ENCODE peak calls at places on chromosome 6, in ten cellular contexts. One of them, this sample, is unnamed.

GRCh38 chr6:25070547-25071366 is 135.0 kb upstream of the RIPOR2 start:
- DNase-seq in CD8-positive, alpha-beta T cell: peak
- DNase-seq in HFF-Myc: peak
- DNase-seq in brain microvascular endothelial cell: peak
- DNase-seq in Panc1: peak
- DNase-seq in cardiac muscle cell: peak
- DNase-seq in tibial artery: peak
- DNase-seq in HepG2: peak
- DNase-seq in AG10803: peak
- DNase-seq in astrocyte of the spinal cord: peak
- DNase-seq in this sample: no peak

GRCh38 chr6:56713285-56713684 is 70.6 kb upstream of the DST start:
- DNase-seq in brain microvascular endothelial cell: peak
- DNase-seq in tibial artery: peak
- DNase-seq in Panc1: peak
- DNase-seq in CD8-positive, alpha-beta T cell: no peak
- DNase-seq in HepG2: peak
- DNase-seq in astrocyte of the spinal cord: peak
- DNase-seq in HFF-Myc: no peak
- DNase-seq in cardiac muscle cell: peak
- DNase-seq in AG10803: peak
- DNase-seq in this sample: no peak

GRCh38 chr6:123526128-123526527 is 110.6 kb downstream of the TRDN start:
- DNase-seq in AG10803: no peak
- DNase-seq in tibial artery: no peak
- DNase-seq in brain microvascular endothelial cell: no peak
- DNase-seq in HepG2: no peak
- DNase-seq in astrocyte of the spinal cord: no peak
- DNase-seq in CD8-positive, alpha-beta T cell: no peak
- DNase-seq in Panc1: no peak
- DNase-seq in cardiac muscle cell: no peak
- DNase-seq in HFF-Myc: no peak
- DNase-seq in this sample: no peak

GRCh38 chr6:8829296-8829695 is 394.0 kb upstream of the SLC35B3 start:
- DNase-seq in HFF-Myc: no peak
- DNase-seq in cardiac muscle cell: no peak
- DNase-seq in tibial artery: no peak
- DNase-seq in AG10803: no peak
- DNase-seq in HepG2: no peak
- DNase-seq in CD8-positive, alpha-beta T cell: no peak
- DNase-seq in Panc1: no peak
- DNase-seq in astrocyte of the spinal cord: no peak
- DNase-seq in brain microvascular endothelial cell: no peak
- DNase-seq in this sample: no peak

GRCh38 chr6:70706491-70707123 is 38.9 kb downstream of the SMAP1 start:
- DNase-seq in CD8-positive, alpha-beta T cell: no peak
- DNase-seq in Panc1: peak
- DNase-seq in brain microvascular endothelial cell: no peak
- DNase-seq in HFF-Myc: peak
- DNase-seq in tibial artery: no peak
- DNase-seq in HepG2: peak
- DNase-seq in cardiac muscle cell: peak
- DNase-seq in AG10803: peak
- DNase-seq in astrocyte of the spinal cord: peak
- DNase-seq in this sample: no peak

GRCh38 chr6:163814494-163815364 is 400.2 kb downstream of the QKI start:
- DNase-seq in astrocyte of the spinal cord: peak
- DNase-seq in Panc1: no peak
- DNase-seq in brain microvascular endothelial cell: peak
- DNase-seq in HepG2: no peak
- DNase-seq in cardiac muscle cell: peak
- DNase-seq in CD8-positive, alpha-beta T cell: no peak
- DNase-seq in tibial artery: peak
- DNase-seq in HFF-Myc: peak
- DNase-seq in AG10803: peak
- DNase-seq in this sample: peak

GRCh38 chr6:156577749-156578148 is 199.4 kb upstream of the ARID1B start:
- DNase-seq in CD8-positive, alpha-beta T cell: no peak
- DNase-seq in brain microvascular endothelial cell: no peak
- DNase-seq in Panc1: no peak
- DNase-seq in tibial artery: no peak
- DNase-seq in HepG2: no peak
- DNase-seq in HFF-Myc: no peak
- DNase-seq in astrocyte of the spinal cord: no peak
- DNase-seq in cardiac muscle cell: no peak
- DNase-seq in AG10803: no peak
- DNase-seq in this sample: no peak

GRCh38 chr6:165855856-165856255 is 192.8 kb upstream of the PDE10A start:
- DNase-seq in AG10803: no peak
- DNase-seq in Panc1: no peak
- DNase-seq in tibial artery: no peak
- DNase-seq in HFF-Myc: no peak
- DNase-seq in HepG2: no peak
- DNase-seq in cardiac muscle cell: no peak
- DNase-seq in CD8-positive, alpha-beta T cell: no peak
- DNase-seq in brain microvascular endothelial cell: no peak
- DNase-seq in astrocyte of the spinal cord: no peak
- DNase-seq in this sample: no peak

GRCh38 chr6:28880894-28881780 is 42.6 kb downstream of the TRIM27 start:
- DNase-seq in Panc1: no peak
- DNase-seq in HepG2: peak
- DNase-seq in cardiac muscle cell: peak
- DNase-seq in AG10803: peak
- DNase-seq in astrocyte of the spinal cord: peak
- DNase-seq in HFF-Myc: peak
- DNase-seq in tibial artery: peak
- DNase-seq in brain microvascular endothelial cell: peak
- DNase-seq in CD8-positive, alpha-beta T cell: peak
- DNase-seq in this sample: no peak

GRCh38 chr6:168041928-168042327 is 37.1 kb downstream of the FRMD1 start:
- DNase-seq in CD8-positive, alpha-beta T cell: no peak
- DNase-seq in cardiac muscle cell: no peak
- DNase-seq in astrocyte of the spinal cord: no peak
- DNase-seq in HepG2: no peak
- DNase-seq in Panc1: no peak
- DNase-seq in AG10803: no peak
- DNase-seq in tibial artery: peak
- DNase-seq in HFF-Myc: no peak
- DNase-seq in brain microvascular endothelial cell: no peak
- DNase-seq in this sample: no peak

DNA sequence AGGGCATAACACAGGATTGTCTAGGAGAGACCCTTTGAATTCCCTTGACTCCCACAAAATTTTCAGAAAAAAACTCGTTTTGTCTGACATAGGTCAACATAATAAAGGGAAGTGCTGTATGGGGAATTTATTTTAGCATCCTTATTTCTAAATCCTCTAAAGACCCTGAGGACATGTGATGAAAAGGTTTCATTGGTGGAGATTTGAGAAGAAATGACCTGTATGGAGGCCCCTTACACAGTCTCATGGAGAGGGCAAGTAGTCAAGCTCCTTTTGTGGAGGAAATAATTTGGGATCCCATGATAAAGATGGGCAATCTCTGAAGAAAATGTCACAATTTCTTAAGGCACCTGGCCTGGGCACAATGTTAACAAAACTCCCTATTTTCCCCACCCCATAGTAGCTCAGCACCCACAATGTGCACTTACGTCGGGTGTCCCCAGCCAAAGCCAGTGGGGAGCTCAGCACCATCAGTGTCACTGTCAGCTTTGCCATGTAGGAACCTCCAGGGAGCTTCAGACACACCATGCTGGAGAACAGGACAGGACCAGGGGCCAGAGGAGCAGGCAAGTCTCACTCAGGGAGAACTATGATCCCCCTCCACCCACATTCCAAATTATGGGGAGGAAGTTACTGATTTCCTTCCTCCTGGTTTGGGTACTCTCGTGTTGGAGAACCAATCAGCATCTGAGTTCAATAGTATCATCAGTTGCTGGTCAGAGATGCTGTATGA is at the start of gene HLA-DRB5:
- DNase-seq in AG10803: no peak
- DNase-seq in astrocyte of the spinal cord: no peak
- DNase-seq in HFF-Myc: no peak
- DNase-seq in cardiac muscle cell: peak
- DNase-seq in CD8-positive, alpha-beta T cell: no peak
- DNase-seq in tibial artery: peak
- DNase-seq in brain microvascular endothelial cell: no peak
- DNase-seq in Panc1: no peak
- DNase-seq in HepG2: no peak
- DNase-seq in this sample: no peak
- H3K4me3 ChIP-seq in AG10803: no peak
- H3K4me3 ChIP-seq in astrocyte of the spinal cord: no peak
- H3K4me3 ChIP-seq in HFF-Myc: no peak
- H3K4me3 ChIP-seq in cardiac muscle cell: no peak
- H3K4me3 ChIP-seq in CD8-positive, alpha-beta T cell: no peak
- H3K4me3 ChIP-seq in tibial artery: no peak
- H3K4me3 ChIP-seq in brain microvascular endothelial cell: no peak
- H3K4me3 ChIP-seq in Panc1: no peak
- H3K4me3 ChIP-seq in HepG2: no peak
- H3K4me3 ChIP-seq in this sample: no peak

GRCh38 chr6:11747021-11747420 is 31.6 kb downstream of the ADTRP start:
- DNase-seq in brain microvascular endothelial cell: peak
- DNase-seq in AG10803: no peak
- DNase-seq in cardiac muscle cell: no peak
- DNase-seq in tibial artery: no peak
- DNase-seq in astrocyte of the spinal cord: peak
- DNase-seq in HFF-Myc: no peak
- DNase-seq in CD8-positive, alpha-beta T cell: no peak
- DNase-seq in Panc1: no peak
- DNase-seq in HepG2: no peak
- DNase-seq in this sample: no peak

GRCh38 chr6:11748591-11748990 is 30.0 kb downstream of the ADTRP start:
- DNase-seq in HFF-Myc: no peak
- DNase-seq in CD8-positive, alpha-beta T cell: no peak
- DNase-seq in cardiac muscle cell: no peak
- DNase-seq in AG10803: no peak
- DNase-seq in tibial artery: no peak
- DNase-seq in astrocyte of the spinal cord: no peak
- DNase-seq in brain microvascular endothelial cell: no peak
- DNase-seq in HepG2: no peak
- DNase-seq in Panc1: no peak
- DNase-seq in this sample: no peak

GRCh38 chr6:11744101-11744500 is 34.5 kb downstream of the ADTRP start:
- DNase-seq in AG10803: no peak
- DNase-seq in HFF-Myc: no peak
- DNase-seq in CD8-positive, alpha-beta T cell: no peak
- DNase-seq in cardiac muscle cell: no peak
- DNase-seq in brain microvascular endothelial cell: no peak
- DNase-seq in HepG2: no peak
- DNase-seq in astrocyte of the spinal cord: no peak
- DNase-seq in tibial artery: no peak
- DNase-seq in Panc1: no peak
- DNase-seq in this sample: no peak

GRCh38 chr6:11740875-11741274 is 37.7 kb downstream of the ADTRP start:
- DNase-seq in AG10803: no peak
- DNase-seq in CD8-positive, alpha-beta T cell: no peak
- DNase-seq in HFF-Myc: no peak
- DNase-seq in brain microvascular endothelial cell: no peak
- DNase-seq in astrocyte of the spinal cord: no peak
- DNase-seq in cardiac muscle cell: no peak
- DNase-seq in Panc1: no peak
- DNase-seq in HepG2: no peak
- DNase-seq in tibial artery: no peak
- DNase-seq in this sample: no peak

DNA sequence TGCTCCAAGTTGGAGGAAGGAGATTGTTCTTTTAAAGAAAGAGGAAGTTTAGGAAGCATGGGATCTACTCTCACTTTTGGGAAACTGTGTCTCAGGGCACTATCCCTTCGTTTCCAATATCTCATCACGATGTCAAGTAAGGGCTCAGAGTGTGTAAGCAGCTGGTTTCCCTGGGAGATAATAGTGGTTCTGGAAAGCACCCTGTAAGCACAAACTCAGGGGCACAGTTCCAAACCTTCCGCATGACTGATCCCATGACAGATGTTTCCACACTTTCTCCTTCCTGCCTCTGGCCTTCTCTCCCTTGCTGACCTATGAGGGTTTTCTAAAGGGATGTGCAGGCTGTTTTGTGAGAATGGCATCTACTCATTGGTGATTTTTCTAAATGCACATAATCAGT is 33.9 kb downstream of the ADTRP start:
- DNase-seq in cardiac muscle cell: peak
- DNase-seq in HFF-Myc: no peak
- DNase-seq in Panc1: no peak
- DNase-seq in CD8-positive, alpha-beta T cell: no peak
- DNase-seq in HepG2: no peak
- DNase-seq in AG10803: peak
- DNase-seq in brain microvascular endothelial cell: peak
- DNase-seq in tibial artery: peak
- DNase-seq in astrocyte of the spinal cord: peak
- DNase-seq in this sample: no peak
- H3K4me3 ChIP-seq in cardiac muscle cell: no peak
- H3K4me3 ChIP-seq in HFF-Myc: no peak
- H3K4me3 ChIP-seq in Panc1: no peak
- H3K4me3 ChIP-seq in CD8-positive, alpha-beta T cell: no peak
- H3K4me3 ChIP-seq in HepG2: no peak
- H3K4me3 ChIP-seq in AG10803: no peak
- H3K4me3 ChIP-seq in brain microvascular endothelial cell: no peak
- H3K4me3 ChIP-seq in tibial artery: no peak
- H3K4me3 ChIP-seq in astrocyte of the spinal cord: no peak
- H3K4me3 ChIP-seq in this sample: no peak

DNA sequence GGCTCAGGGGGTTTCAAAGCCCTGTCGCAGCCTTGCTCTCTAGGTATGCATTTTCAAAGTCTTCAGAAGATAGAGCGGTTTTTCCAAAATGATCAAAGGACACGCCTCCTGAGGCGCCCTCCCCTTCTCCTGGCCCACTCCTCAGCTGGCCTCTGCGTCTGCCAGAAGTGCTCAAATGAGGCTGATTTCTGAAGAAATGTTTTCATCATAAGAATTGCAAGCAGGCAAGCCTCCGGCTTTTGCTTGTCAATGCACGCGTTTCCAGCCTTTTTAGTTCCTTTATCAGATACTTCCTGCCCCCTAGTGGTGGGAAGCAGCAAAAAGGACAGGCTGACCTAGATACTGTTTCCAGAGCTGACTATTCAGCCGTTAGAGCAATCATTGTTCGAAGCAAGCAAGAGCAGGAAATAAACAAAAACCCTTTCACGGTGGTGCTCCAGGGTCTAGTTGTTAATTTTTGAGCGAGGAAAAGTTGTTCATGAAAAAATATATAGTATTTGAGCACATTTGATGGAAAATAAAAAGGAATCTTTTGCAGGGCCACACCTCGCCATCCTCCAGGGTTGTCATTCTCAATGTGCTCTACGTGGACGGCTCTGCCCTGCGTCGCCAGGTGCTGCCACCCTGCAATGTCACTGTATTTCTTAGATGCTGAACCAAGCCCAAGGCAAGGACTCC is 93.4 kb upstream of the ASF1A start:
- DNase-seq in HepG2: peak
- DNase-seq in brain microvascular endothelial cell: peak
- DNase-seq in Panc1: peak
- DNase-seq in HFF-Myc: peak
- DNase-seq in CD8-positive, alpha-beta T cell: peak
- DNase-seq in tibial artery: peak
- DNase-seq in cardiac muscle cell: peak
- DNase-seq in astrocyte of the spinal cord: peak
- DNase-seq in AG10803: peak
- DNase-seq in this sample: peak
- H3K4me3 ChIP-seq in HepG2: peak
- H3K4me3 ChIP-seq in brain microvascular endothelial cell: peak
- H3K4me3 ChIP-seq in Panc1: peak
- H3K4me3 ChIP-seq in HFF-Myc: no peak
- H3K4me3 ChIP-seq in CD8-positive, alpha-beta T cell: no peak
- H3K4me3 ChIP-seq in tibial artery: no peak
- H3K4me3 ChIP-seq in cardiac muscle cell: no peak
- H3K4me3 ChIP-seq in astrocyte of the spinal cord: no peak
- H3K4me3 ChIP-seq in AG10803: peak
- H3K4me3 ChIP-seq in this sample: peak

GRCh38 chr6:120405947-120406346 is 928.3 kb downstream of the TBC1D32 start:
- DNase-seq in CD8-positive, alpha-beta T cell: no peak
- DNase-seq in AG10803: no peak
- DNase-seq in brain microvascular endothelial cell: no peak
- DNase-seq in cardiac muscle cell: no peak
- DNase-seq in HFF-Myc: no peak
- DNase-seq in Panc1: no peak
- DNase-seq in HepG2: no peak
- DNase-seq in astrocyte of the spinal cord: no peak
- DNase-seq in tibial artery: no peak
- DNase-seq in this sample: no peak
- H3K4me3 ChIP-seq in CD8-positive, alpha-beta T cell: no peak
- H3K4me3 ChIP-seq in AG10803: no peak
- H3K4me3 ChIP-seq in brain microvascular endothelial cell: no peak
- H3K4me3 ChIP-seq in cardiac muscle cell: no peak
- H3K4me3 ChIP-seq in HFF-Myc: no peak
- H3K4me3 ChIP-seq in Panc1: no peak
- H3K4me3 ChIP-seq in HepG2: no peak
- H3K4me3 ChIP-seq in astrocyte of the spinal cord: no peak
- H3K4me3 ChIP-seq in tibial artery: no peak
- H3K4me3 ChIP-seq in this sample: no peak

This sample was measured in skeletal muscle cell.